ENCODE peak calls at places on chromosome 19, in eight cellular contexts. S, P, W, N, L, K, O and B are unnamed samples.

GRCh38 chr19:27861411-27861975 is 1351.5 kb downstream of the UQCRFS1 start:
- DNase-seq in S (no peak), P (no peak), W (no peak), N (no peak), L (no peak), K (no peak), O (no peak), B (no peak)

GRCh38 chr19:10118960-10119359 is 739 bp downstream of the EIF3G start:
- DNase-seq in S (no peak), P (no peak), W (no peak), N (no peak), L (no peak), K (no peak), O (no peak), B (no peak)

GRCh38 chr19:33430674-33431277 is 57.3 kb downstream of the CEBPG start:
- DNase-seq in S (peak; percentile 84), P (peak; percentile 51), W (peak; percentile 92), N (peak; percentile 73), L (peak; percentile 88), K (peak; percentile 69), O (peak; percentile 39), B (peak; percentile 77)

GRCh38 chr19:56312787-56313343 is 1.8 kb downstream of the ZSCAN5A start:
- DNase-seq in S (no peak), P (no peak), W (no peak), N (peak; percentile 19), L (no peak), K (no peak), O (no peak), B (no peak)

GRCh38 chr19:47357788-47358680 is 8.9 kb downstream of the DHX34 start:
- DNase-seq in S (no peak), P (no peak), W (no peak), N (no peak), L (peak; percentile 47), K (no peak), O (no peak), B (no peak)

GRCh38 chr19:6417713-6418561 is 6.7 kb downstream of the KHSRP start:
- DNase-seq in S (no peak), P (no peak), W (no peak), N (peak; percentile 37), L (peak; percentile 55), K (no peak), O (no peak), B (peak; percentile 12)

GRCh38 chr19:38869836-38870607 is 8.1 kb downstream of the RINL start:
- DNase-seq in S (peak; percentile 92), P (peak; percentile 93), W (peak; percentile 78), N (peak; percentile 82), L (no peak), K (peak; percentile 76), O (peak; percentile 44), B (peak; percentile 93)

GRCh38 chr19:15251010-15251748 is 18.9 kb upstream of the EPHX3 start:
- DNase-seq in S (no peak), P (no peak), W (no peak), N (peak; percentile 69), L (no peak), K (no peak), O (no peak), B (no peak)

GRCh38 chr19:48868196-48868886 is at the start of gene PLEKHA4:
- DNase-seq in S (no peak), P (no peak), W (peak; percentile 36), N (peak; percentile 71), L (peak; percentile 45), K (no peak), O (no peak), B (no peak)

GRCh38 chr19:45515807-45516401 is 8.6 kb downstream of the VASP start:
- DNase-seq in S (no peak), P (no peak), W (no peak), N (no peak), L (no peak), K (no peak), O (no peak), B (peak; percentile 44)

GRCh38 chr19:47813304-47813994 is 8.3 kb upstream of the CRX start:
- DNase-seq in S (peak; percentile 86), P (peak; percentile 56), W (peak; percentile 94), N (peak; percentile 70), L (peak; percentile 99), K (peak; percentile 83), O (peak; percentile 25), B (peak; percentile 82)

GRCh38 chr19:43719378-43719868 is 3.5 kb downstream of the IRGC start:
- DNase-seq in S (no peak), P (no peak), W (no peak), N (no peak), L (no peak), K (no peak), O (no peak), B (no peak)

GRCh38 chr19:42409477-42409876 is 17.7 kb downstream of the LIPE start:
- DNase-seq in S (peak; percentile 21), P (no peak), W (no peak), N (no peak), L (no peak), K (peak; percentile 51), O (no peak), B (no peak)

GRCh38 chr19:19464339-19465098 is 50.8 kb downstream of the TSSK6 start:
- DNase-seq in S (no peak), P (no peak), W (no peak), N (peak; percentile 80), L (no peak), K (no peak), O (peak; percentile 81), B (no peak)

GRCh38 chr19:38496116-38496515 is 62.6 kb downstream of the RYR1 start:
- DNase-seq in S (no peak), P (no peak), W (no peak), N (no peak), L (no peak), K (no peak), O (no peak), B (no peak)

GRCh38 chr19:24054044-24054935 is 32.7 kb upstream of the ZNF254 start:
- DNase-seq in S (no peak), P (no peak), W (no peak), N (peak; percentile 31), L (no peak), K (no peak), O (peak; percentile 100), B (no peak)

GRCh38 chr19:1132625-1133383 is 29.0 kb downstream of the GPX4 start:
- DNase-seq in S (no peak), P (peak; percentile 68), W (no peak), N (peak; percentile 54), L (no peak), K (no peak), O (no peak), B (no peak)

GRCh38 chr19:13008926-13009787 is 13.9 kb downstream of the NFIX start:
- DNase-seq in S (no peak), P (no peak), W (no peak), N (no peak), L (no peak), K (no peak), O (peak; percentile 45), B (peak; percentile 33)

GRCh38 chr19:44757057-44757734 is 8.7 kb downstream of the BCL3 start:
- DNase-seq in S (no peak), P (no peak), W (no peak), N (peak; percentile 91), L (no peak), K (peak; percentile 30), O (no peak), B (no peak)

GRCh38 chr19:13842294-13843103 is 34.4 kb upstream of the NANOS3 start:
- DNase-seq in S (peak; percentile 88), P (peak; percentile 79), W (no peak), N (peak; percentile 84), L (peak; percentile 62), K (no peak), O (no peak), B (peak; percentile 92)

GRCh38 chr19:1082165-1082927 is 12.8 kb downstream of the POLR2E start:
- DNase-seq in S (peak; percentile 86), P (peak; percentile 85), W (peak; percentile 67), N (no peak), L (peak; percentile 57), K (peak; percentile 93), O (peak; percentile 70), B (peak; percentile 91)

GRCh38 chr19:9801976-9802375 is 16.9 kb downstream of the FBXL12 start:
- DNase-seq in S (no peak), P (no peak), W (no peak), N (no peak), L (no peak), K (no peak), O (no peak), B (no peak)

GRCh38 chr19:41233748-41234240 is 14.8 kb downstream of the AXL start:
- DNase-seq in S (no peak), P (no peak), W (no peak), N (no peak), L (no peak), K (no peak), O (no peak), B (no peak)

GRCh38 chr19:48862827-48863226 is 5.6 kb downstream of the PLEKHA4 start:
- DNase-seq in S (no peak), P (no peak), W (no peak), N (no peak), L (no peak), K (no peak), O (no peak), B (no peak)

GRCh38 chr19:392375-392970 is 16.5 kb downstream of the C2CD4C start:
- DNase-seq in S (no peak), P (no peak), W (no peak), N (no peak), L (no peak), K (no peak), O (no peak), B (no peak)

GRCh38 chr19:21698215-21698614 is 69.2 kb downstream of the ZNF100 start:
- DNase-seq in S (no peak), P (no peak), W (no peak), N (peak; percentile 24), L (no peak), K (no peak), O (peak; percentile 12), B (no peak)
- TF ChIP-seq CTCF in S (no peak), P (peak; percentile 21), W (peak; percentile 73), N (peak; percentile 35), L (peak; percentile 43), K (peak; percentile 63), O (no peak), B (peak; percentile 12)

GRCh38 chr19:35168261-35168660 is 13.7 kb downstream of the FXYD5 start:
- DNase-seq in S (peak; percentile 4), P (no peak), W (no peak), N (no peak), L (no peak), K (no peak), O (peak; percentile 83), B (no peak)
- TF ChIP-seq CTCF in S (no peak), P (no peak), W (no peak), N (no peak), L (no peak), K (no peak), O (peak; percentile 36), B (no peak)

DNA sequence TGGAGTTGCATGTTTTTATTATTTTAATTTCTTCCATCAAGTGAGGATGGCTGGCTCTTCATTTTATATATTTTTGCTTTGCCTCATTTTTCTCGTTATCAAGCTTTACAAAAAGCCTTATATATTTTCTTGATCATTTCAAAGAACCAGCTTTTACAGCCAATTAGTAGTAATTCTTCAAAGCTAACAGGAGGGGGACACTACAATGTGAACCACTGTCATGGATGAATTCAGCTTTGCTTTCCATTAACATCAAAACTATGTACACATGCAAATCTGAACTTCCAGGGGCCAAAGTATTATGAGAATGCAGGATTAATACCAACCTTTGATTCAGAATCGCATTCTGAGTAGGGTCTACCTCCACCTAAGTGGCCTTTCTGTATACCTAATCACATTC is 11.1 kb downstream of the UQCRFS1 start:
- DNase-seq in S (no peak), P (no peak), W (no peak), N (no peak), L (no peak), K (no peak), O (no peak), B (no peak)
- TF ChIP-seq CTCF in S (no peak), P (no peak), W (peak; percentile 26), N (no peak), L (no peak), K (no peak), O (no peak), B (no peak)

GRCh38 chr19:2524361-2524839 is 48.5 kb downstream of the GADD45B start:
- DNase-seq in S (no peak), P (no peak), W (no peak), N (no peak), L (no peak), K (no peak), O (no peak), B (no peak)
- TF ChIP-seq CTCF in S (no peak), P (no peak), W (no peak), N (no peak), L (no peak), K (no peak), O (no peak), B (no peak)